ENCODE peak calls at places on chromosomes 2 and 18, in four cellular contexts. N is mucosa of descending colon, Y is kidney, K is HCT116. H is an unnamed sample.

GRCh38 chr2:212919238-212919637 is 232.2 kb downstream of the IKZF2 start:
- DNase-seq in N (peak; percentile 20), Y (no peak), K (no peak), H (no peak)

GRCh38 chr2:157185828-157186227 is 71.7 kb upstream of the GALNT5 start:
- DNase-seq in N (no peak), Y (no peak), K (no peak), H (no peak)

GRCh38 chr18:12059334-12060181 is 34.1 kb upstream of the ANKRD62 start:
- DNase-seq in N (no peak), Y (no peak), K (peak; percentile 23), H (no peak)

GRCh38 chr2:105521176-105521575 is 122.3 kb upstream of the FHL2 start:
- DNase-seq in N (no peak), Y (no peak), K (no peak), H (no peak)

GRCh38 chr2:183541766-183542165 is 417.5 kb downstream of the NUP35 start:
- DNase-seq in N (peak; percentile 57), Y (peak; percentile 22), K (no peak), H (no peak)

GRCh38 chr18:70169747-70170146 is 35.7 kb downstream of the RTTN start:
- DNase-seq in N (no peak), Y (no peak), K (no peak), H (no peak)

GRCh38 chr2:229910832-229911412 is 10.9 kb downstream of the TRIP12 start:
- DNase-seq in N (peak; percentile 20), Y (no peak), K (no peak), H (no peak)

GRCh38 chr2:1503471-1504310 is 90.4 kb downstream of the TPO start:
- DNase-seq in N (no peak), Y (peak; percentile 53), K (no peak), H (no peak)

GRCh38 chr2:53856272-53856671 is 3.5 kb downstream of the GPR75 start:
- DNase-seq in N (no peak), Y (no peak), K (no peak), H (no peak)

GRCh38 chr2:64773461-64774118 is 119.9 kb upstream of the SERTAD2 start:
- DNase-seq in N (peak; percentile 41), Y (no peak), K (no peak), H (no peak)

GRCh38 chr2:72109291-72109690 is 38.4 kb downstream of the CYP26B1 start:
- DNase-seq in N (no peak), Y (no peak), K (no peak), H (no peak)

GRCh38 chr2:9847140-9847539 is 3.9 kb downstream of the TAF1B start:
- DNase-seq in N (no peak), Y (no peak), K (no peak), H (no peak)

GRCh38 chr2:240346015-240346752 is 89.3 kb upstream of the GPC1 start:
- DNase-seq in N (no peak), Y (peak; percentile 72), K (no peak), H (no peak)

GRCh38 chr2:29174937-29175336 is 59.7 kb downstream of the CLIP4 start:
- DNase-seq in N (no peak), Y (no peak), K (no peak), H (no peak)

GRCh38 chr2:65901809-65902208 is 469.4 kb upstream of the SPRED2 start:
- DNase-seq in N (no peak), Y (no peak), K (no peak), H (no peak)

GRCh38 chr2:160516547-160517365 is 23.1 kb upstream of the RBMS1 start:
- DNase-seq in N (no peak), Y (no peak), K (no peak), H (no peak)

GRCh38 chr2:138276367-138276766 is 225.2 kb upstream of the SPOPL start:
- DNase-seq in N (no peak), Y (no peak), K (no peak), H (no peak)

GRCh38 chr2:208356846-208357574 is 49.6 kb upstream of the PTH2R start:
- DNase-seq in N (no peak), Y (no peak), K (no peak), H (no peak)

GRCh38 chr2:227410191-227410590 is 22.4 kb upstream of the SCYGR1 start:
- DNase-seq in N (no peak), Y (no peak), K (no peak), H (no peak)

GRCh38 chr2:102109016-102109415 is 33.5 kb upstream of the IL1R1 start:
- DNase-seq in N (no peak), Y (no peak), K (no peak), H (no peak)

GRCh38 chr2:108224022-108224421 is 15.7 kb upstream of the SULT1C3 start:
- DNase-seq in N (no peak), Y (no peak), K (no peak), H (no peak)

GRCh38 chr2:108220942-108221541 is 18.7 kb upstream of the SULT1C3 start:
- DNase-seq in N (no peak), Y (peak; percentile 80), K (no peak), H (no peak)

GRCh38 chr2:108226570-108226969 is 13.2 kb upstream of the SULT1C3 start:
- DNase-seq in N (no peak), Y (no peak), K (no peak), H (no peak)

GRCh38 chr2:108222261-108222660 is 17.5 kb upstream of the SULT1C3 start:
- DNase-seq in N (no peak), Y (no peak), K (no peak), H (no peak)

DNA sequence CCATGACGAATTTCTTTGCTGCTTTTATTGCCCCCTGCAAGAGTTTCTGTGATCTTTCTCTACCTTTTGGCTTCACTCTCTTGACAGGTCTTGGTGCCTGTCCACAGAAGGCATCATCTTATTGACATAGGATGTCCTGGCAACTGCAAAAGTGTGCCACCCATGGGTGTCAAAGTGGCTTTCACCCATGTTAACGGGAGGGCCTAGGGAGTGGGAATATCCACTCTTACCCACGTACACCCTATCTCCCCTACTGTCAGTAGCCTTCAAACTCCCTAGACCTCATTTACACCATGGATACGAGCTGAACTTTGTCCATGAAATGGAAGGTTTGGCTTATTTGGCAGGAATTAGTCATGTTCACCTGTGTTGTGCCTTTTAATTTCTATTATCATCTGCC is 16.2 kb upstream of the SULT1C3 start:
- DNase-seq in N (no peak), Y (no peak), K (no peak), H (no peak)
- H3K4me3 ChIP-seq in N (no peak overlapping the region), Y (no peak overlapping the region), K (no peak overlapping the region), H (no peak overlapping the region)

GRCh38 chr2:98564541-98565164 is 43.7 kb downstream of the COA5 start:
- DNase-seq in N (peak; percentile 62), Y (no peak), K (no peak), H (no peak)
- H3K36me3 ChIP-seq in N (no peaks in the 10 kb centered on the region), Y (peaks cover 15% of the 10 kb centered on the region), K (no peaks in the 10 kb centered on the region), H (peaks cover 52% of the 10 kb centered on the region)

GRCh38 chr18:58180172-58180571 is 136.1 kb downstream of the NEDD4L start:
- DNase-seq in N (no peak), Y (no peak), K (no peak), H (no peak)
- TF ChIP-seq CTCF in N (no peak), Y (no peak), K (no peak), H (no peak)

DNA sequence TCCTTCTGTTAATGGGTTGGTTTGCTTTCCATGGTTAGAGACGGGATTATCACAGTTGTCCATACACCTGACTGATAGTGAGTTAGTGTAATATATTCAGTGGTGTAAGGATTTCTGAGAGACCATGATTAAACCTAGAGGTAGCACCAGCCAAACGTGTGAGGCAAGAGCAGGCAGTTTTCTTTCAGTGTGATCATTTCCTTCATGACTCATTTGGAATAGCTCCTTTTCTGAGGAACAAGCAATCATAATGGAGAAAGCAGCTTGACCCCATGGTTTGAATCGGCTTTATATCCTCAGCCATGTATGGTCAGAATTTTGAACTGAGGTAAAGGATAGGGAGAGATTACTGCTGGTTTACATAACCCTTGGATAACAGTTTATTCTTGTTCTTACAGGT is 2.9 kb downstream of the MXD1 start:
- DNase-seq in N (no peak), Y (no peak), K (peak; percentile 10), H (no peak)
- H3K4me3 ChIP-seq in N (no peak overlapping the region), Y (no peak overlapping the region), K (no peak overlapping the region), H (no peak overlapping the region)

GRCh38 chr2:61182059-61182383 is 20.0 kb downstream of the C2orf74 start:
- DNase-seq in N (no peak), Y (no peak), K (no peak), H (no peak)
- H3K36me3 ChIP-seq in N (peaks cover 17% of the 10 kb centered on the region), Y (peaks cover 49% of the 10 kb centered on the region), K (peaks cover 27% of the 10 kb centered on the region), H (peaks cover 28% of the 10 kb centered on the region)